ENCODE peak calls at places on chromosomes 13 and 19, in five cellular contexts. X is fibroblast of lung, K is breast epithelium, L is lower leg skin, I is WERI-Rb-1. H is an unnamed sample.

GRCh38 chr13:44726214-44726613 is 150.1 kb upstream of the TSC22D1 start:
- DNase-seq in X (peak; percentile 95), K (no peak), L (peak; percentile 34), I (no peak), H (no peak)

GRCh38 chr19:7941895-7942596 is 1.4 kb downstream of the TIMM44 start:
- DNase-seq in X (no peak), K (no peak), L (no peak), I (no peak), H (no peak)

GRCh38 chr13:110208116-110208515 is 98.8 kb downstream of the COL4A1 start:
- DNase-seq in X (no peak), K (no peak), L (no peak), I (no peak), H (no peak)

GRCh38 chr13:113596321-113597200 is 12.0 kb downstream of the TFDP1 start:
- DNase-seq in X (no peak), K (no peak), L (no peak), I (peak; percentile 7), H (peak; percentile 4)

GRCh38 chr13:79392882-79393563 is 13.0 kb downstream of the RBM26 start:
- DNase-seq in X (peak; percentile 17), K (no peak), L (no peak), I (no peak), H (no peak)

GRCh38 chr13:114129649-114130062 is 2.8 kb downstream of the RASA3 start:
- DNase-seq in X (no peak), K (no peak), L (no peak), I (no peak), H (no peak)

GRCh38 chr13:19117913-19118739 is 63.5 kb downstream of the TUBA3C start:
- DNase-seq in X (no peak), K (no peak), L (no peak), I (no peak), H (no peak)

GRCh38 chr13:92938481-92939020 is 288.1 kb upstream of the GPC6 start:
- DNase-seq in X (no peak), K (no peak), L (no peak), I (no peak), H (no peak)

GRCh38 chr13:21054313-21054712 is 7.1 kb downstream of the LATS2 start:
- DNase-seq in X (no peak), K (no peak), L (no peak), I (no peak), H (no peak)

GRCh38 chr13:112849500-112849899 is 119.5 kb upstream of the MCF2L start:
- DNase-seq in X (peak; percentile 14), K (no peak), L (no peak), I (no peak), H (no peak)

GRCh38 chr19:39499082-39499642 is 415 bp downstream of the DLL3 start:
- DNase-seq in X (no peak), K (no peak), L (no peak), I (peak; percentile 46), H (no peak)

GRCh38 chr13:113528798-113529180 is 38.3 kb upstream of the DCUN1D2 start:
- DNase-seq in X (no peak), K (no peak), L (no peak), I (peak; percentile 7), H (no peak)

GRCh38 chr13:83895994-83896580 is 13.8 kb upstream of the SLITRK1 start:
- DNase-seq in X (no peak), K (no peak), L (no peak), I (no peak), H (no peak)

GRCh38 chr19:12092065-12092867 is 27.7 kb downstream of the ZNF844 start:
- DNase-seq in X (peak; percentile 88), K (peak; percentile 54), L (peak; percentile 87), I (no peak), H (peak; percentile 77)

GRCh38 chr19:15995536-15995935 is 46.7 kb downstream of the OR10H4 start:
- DNase-seq in X (no peak), K (no peak), L (no peak), I (no peak), H (no peak)

GRCh38 chr19:13052447-13053232 is 50.0 kb downstream of the LYL1 start:
- DNase-seq in X (no peak), K (no peak), L (no peak), I (no peak), H (no peak)

GRCh38 chr19:14471436-14472187 is 3.5 kb downstream of the PTGER1 start:
- DNase-seq in X (no peak), K (no peak), L (no peak), I (no peak), H (no peak)

GRCh38 chr13:42084722-42085121 is 36.3 kb downstream of the DGKH start:
- DNase-seq in X (no peak), K (no peak), L (no peak), I (no peak), H (no peak)

GRCh38 chr13:112957295-112957677 is 11.7 kb upstream of the MCF2L start:
- DNase-seq in X (no peak), K (no peak), L (no peak), I (no peak), H (no peak)

GRCh38 chr19:47232422-47233211 is 1.6 kb upstream of the BBC3 start:
- DNase-seq in X (peak; percentile 74), K (peak; percentile 67), L (no peak), I (no peak), H (no peak)

GRCh38 chr19:31285744-31286143 is 63.5 kb downstream of the TSHZ3 start:
- DNase-seq in X (peak; percentile 62), K (no peak), L (no peak), I (no peak), H (no peak)

GRCh38 chr19:38596057-38596981 is 21.4 kb downstream of the MAP4K1 start:
- DNase-seq in X (no peak), K (no peak), L (no peak), I (peak; percentile 37), H (no peak)

GRCh38 chr13:113591750-113592149 is 7.2 kb downstream of the TFDP1 start:
- DNase-seq in X (no peak), K (no peak), L (no peak), I (peak; percentile 10), H (no peak)

GRCh38 chr19:55419624-55420236 is 12.1 kb upstream of the UBE2S start:
- DNase-seq in X (no peak), K (no peak), L (no peak), I (no peak), H (no peak)

GRCh38 chr19:32104465-32105235 is 240.8 kb upstream of the ZNF507 start:
- DNase-seq in X (peak; percentile 32), K (no peak), L (no peak), I (peak; percentile 23), H (peak; percentile 39)

GRCh38 chr13:23378009-23378632 is 55.4 kb downstream of the SACS start:
- DNase-seq in X (peak; percentile 98), K (no peak), L (peak; percentile 23), I (no peak), H (peak; percentile 41)

GRCh38 chr19:1355258-1355973 is 28.3 kb upstream of the NDUFS7 start:
- DNase-seq in X (no peak), K (no peak), L (no peak), I (no peak), H (no peak)

GRCh38 chr19:58401825-58402433 is 6.5 kb downstream of the RNF225 start:
- DNase-seq in X (no peak), K (no peak), L (no peak), I (no peak), H (no peak)
- H3K4me3 ChIP-seq in X (peak overlapping the region; percentile 68), K (peak overlapping the region; percentile 71), L (peak overlapping the region; percentile 23), I (peak overlapping the region; percentile 80), H (peak overlapping the region; percentile 72)

GRCh38 chr19:45931055-45931454 is 16.5 kb upstream of the NANOS2 start:
- DNase-seq in X (no peak), K (no peak), L (no peak), I (no peak), H (no peak)
- TF ChIP-seq CTCF in X (no peak), K (no peak), L (no peak), I (peak; percentile 1), H (no peak)

DNA sequence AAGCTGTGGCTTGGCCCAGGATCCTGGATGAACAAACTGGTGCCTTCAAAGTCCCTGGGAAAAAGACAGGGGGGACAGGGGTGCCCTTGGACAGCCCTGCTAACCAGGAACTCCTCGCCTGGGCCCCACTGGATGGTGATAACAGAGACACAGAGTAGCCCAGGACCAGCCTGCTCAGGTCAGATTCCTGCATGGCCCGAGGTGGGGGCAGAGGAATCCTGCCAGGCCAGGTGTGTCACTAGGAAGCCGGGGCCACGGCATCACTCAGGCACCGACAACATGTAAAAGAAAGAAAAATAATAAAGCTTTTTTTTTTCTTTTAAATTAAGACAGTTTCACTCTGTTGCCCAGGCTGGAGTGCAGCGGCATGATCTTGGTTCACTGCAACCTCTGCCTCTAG is 5.6 kb upstream of the RPL18A start:
- DNase-seq in X (no peak), K (no peak), L (no peak), I (no peak), H (no peak)
- H3K4me3 ChIP-seq in X (no peak overlapping the region), K (no peak overlapping the region), L (no peak overlapping the region), I (no peak overlapping the region), H (no peak overlapping the region)

DNA sequence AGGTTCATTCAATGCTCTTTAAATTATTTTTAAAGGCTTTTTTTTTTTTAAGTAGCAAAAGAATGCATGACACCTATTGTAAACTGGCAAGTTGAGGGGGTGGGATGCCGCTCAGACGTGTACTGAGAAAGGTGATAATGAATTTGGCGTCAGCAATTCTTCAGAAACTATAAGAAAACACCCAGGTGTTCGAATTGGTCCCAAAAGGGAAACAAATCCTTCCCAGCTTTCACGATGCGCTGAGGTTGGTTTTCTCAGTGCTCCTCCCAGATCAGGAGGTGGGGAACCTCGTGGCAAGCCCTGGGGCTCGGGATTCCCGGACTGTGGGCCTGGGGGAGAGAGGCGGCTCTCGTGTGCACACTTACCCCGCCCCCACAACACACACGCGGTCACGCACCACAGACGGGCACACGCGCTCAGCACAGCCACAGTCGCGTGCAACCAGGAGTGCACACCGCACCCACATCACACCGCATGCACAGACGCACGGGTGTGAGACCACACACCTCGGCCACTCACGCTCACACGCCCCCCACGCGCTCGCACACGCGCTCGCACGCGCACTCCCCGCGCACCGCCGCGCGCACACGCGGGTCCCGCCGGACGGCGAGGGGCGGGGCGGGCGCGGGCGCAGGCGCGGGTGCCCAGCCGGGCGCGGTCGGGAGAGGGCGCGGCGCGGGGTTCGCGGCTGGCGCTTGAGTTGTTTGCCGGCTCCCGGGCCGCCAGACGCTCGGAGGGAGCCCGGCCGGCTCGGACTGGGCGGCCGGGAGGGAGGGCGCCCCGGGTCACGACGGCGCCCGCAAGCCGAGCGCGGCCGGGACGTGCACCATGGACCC is at the start of gene FAM124A:
- DNase-seq in X (peak; percentile 20), K (no peak), L (no peak), I (peak; percentile 20), H (peak; percentile 26)
- TF ChIP-seq CTCF in X (no peak), K (no peak), L (no peak), I (peak; percentile 14), H (peak; percentile 73)

GRCh38 chr13:36476661-36477060 is 44.4 kb downstream of the CCNA1 start:
- DNase-seq in X (no peak), K (no peak), L (no peak), I (no peak), H (no peak)
- H3K4me3 ChIP-seq in X (no peak overlapping the region), K (no peak overlapping the region), L (no peak overlapping the region), I (no peak overlapping the region), H (no peak overlapping the region)

GRCh38 chr13:52809310-52809769 is 39.1 kb downstream of the PCDH8 start:
- DNase-seq in X (peak; percentile 35), K (peak; percentile 29), L (no peak), I (peak; percentile 52), H (no peak)
- TF ChIP-seq CTCF in X (no peak), K (no peak), L (no peak), I (peak; percentile 72), H (no peak)

DNA sequence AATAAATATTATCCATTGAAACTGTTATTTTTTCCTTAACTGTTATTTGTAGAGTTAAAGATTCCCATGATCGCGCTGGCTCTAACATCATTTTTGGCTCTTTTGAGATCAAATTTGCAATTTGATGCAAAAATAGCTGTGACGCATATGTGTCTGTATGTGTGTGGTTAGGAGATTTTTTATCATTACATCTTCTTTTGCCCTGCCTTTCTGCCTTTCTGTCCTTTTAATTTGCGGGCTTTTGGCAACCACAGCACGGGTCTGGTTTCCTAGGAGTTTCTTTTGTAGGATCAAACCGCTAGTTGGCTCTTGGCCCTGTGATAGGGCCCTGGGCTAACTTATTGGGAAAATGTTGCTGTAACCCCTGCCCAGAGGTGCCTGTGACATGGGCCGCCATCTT is 37.3 kb upstream of the ALOX5AP start:
- DNase-seq in X (peak; percentile 91), K (no peak), L (no peak), I (no peak), H (no peak)
- H3K4me3 ChIP-seq in X (peak overlapping the region; percentile 11), K (peak overlapping the region; percentile 9), L (no peak overlapping the region), I (no peak overlapping the region), H (no peak overlapping the region)